ENCODE peak calls at places on chromosome 3, in six cellular contexts. U, W, A, B, X and D are unnamed samples.

GRCh38 chr3:42061711-42062408 is 29.3 kb upstream of the TRAK1 start:
- DNase-seq in B (no peak), U (peak), X (peak), W (peak), A (no peak), D (no peak)

GRCh38 chr3:119279101-119279554 is 15.1 kb upstream of the ARHGAP31 start:
- DNase-seq in A (no peak), X (peak), U (no peak), W (peak), B (peak), D (no peak)

GRCh38 chr3:102238362-102238761 is 196.5 kb upstream of the ZPLD1 start:
- DNase-seq in B (no peak), W (no peak), U (no peak), A (no peak), X (no peak), D (no peak)

GRCh38 chr3:50274371-50275104 is 4.3 kb upstream of the LSMEM2 start:
- DNase-seq in X (peak), B (peak), W (peak), A (peak), U (peak), D (peak)

GRCh38 chr3:122356402-122356801 is 26.6 kb downstream of the MIX23 start:
- DNase-seq in X (peak), A (peak), U (peak), W (no peak), B (no peak), D (no peak)

GRCh38 chr3:192444096-192444790 is 283.1 kb downstream of the FGF12 start:
- DNase-seq in B (peak), U (peak), X (peak), A (peak), W (peak), D (no peak)

GRCh38 chr3:122916580-122916979 is 111.0 kb downstream of the SEMA5B start:
- DNase-seq in X (no peak), A (no peak), W (no peak), U (no peak), B (no peak), D (no peak)

GRCh38 chr3:158703566-158703965 is 28.7 kb downstream of the RARRES1 start:
- DNase-seq in U (no peak), A (no peak), W (no peak), B (no peak), X (no peak), D (no peak)

GRCh38 chr3:14521611-14522010 is 18.5 kb downstream of the GRIP2 start:
- DNase-seq in U (no peak), W (no peak), B (no peak), X (no peak), A (no peak), D (peak)

GRCh38 chr3:170491901-170492300 is 73.2 kb downstream of the CLDN11 start:
- DNase-seq in X (no peak), B (no peak), W (no peak), A (no peak), U (no peak), D (no peak)

GRCh38 chr3:108486910-108487309 is 23.5 kb downstream of the MYH15 start:
- DNase-seq in U (no peak), B (no peak), A (no peak), X (peak), W (no peak), D (no peak)

GRCh38 chr3:42507252-42507651 is 4.8 kb downstream of the VIPR1 start:
- DNase-seq in B (no peak), X (no peak), W (peak), U (no peak), A (no peak), D (no peak)

GRCh38 chr3:8341853-8342252 is 159.8 kb upstream of the LMCD1 start:
- DNase-seq in X (no peak), U (no peak), A (no peak), B (no peak), W (no peak), D (no peak)

GRCh38 chr3:14467723-14468620 is 65.6 kb downstream of the SLC6A6 start:
- DNase-seq in A (peak), B (peak), W (no peak), U (peak), X (peak), D (no peak)

GRCh38 chr3:170425491-170426239 is 7.0 kb downstream of the CLDN11 start:
- DNase-seq in W (no peak), X (peak), U (peak), A (no peak), B (peak), D (no peak)

GRCh38 chr3:126947429-126947828 is 35.5 kb upstream of the PLXNA1 start:
- DNase-seq in B (no peak), X (no peak), W (peak), A (no peak), U (no peak), D (no peak)

GRCh38 chr3:62211675-62212429 is 161.5 kb downstream of the FEZF2 start:
- DNase-seq in B (no peak), A (no peak), W (no peak), U (no peak), X (no peak), D (no peak)

GRCh38 chr3:136818191-136818850 is 605 bp upstream of the SLC35G2 start:
- DNase-seq in W (peak), X (peak), U (peak), B (no peak), A (peak), D (no peak)

GRCh38 chr3:47410801-47411646 is 30.2 kb downstream of the PTPN23 start:
- DNase-seq in B (no peak), A (no peak), W (no peak), X (no peak), U (no peak), D (no peak)

GRCh38 chr3:194250104-194251002 is 100.8 kb downstream of the CPN2 start:
- DNase-seq in B (no peak), X (no peak), U (no peak), W (no peak), A (no peak), D (no peak)

GRCh38 chr3:43892535-43892934 is 201.8 kb downstream of the ABHD5 start:
- DNase-seq in A (no peak), X (no peak), B (no peak), W (no peak), U (no peak), D (no peak)

GRCh38 chr3:308597-309321 is 112.2 kb downstream of the CHL1 start:
- DNase-seq in W (no peak), U (no peak), X (no peak), B (no peak), A (no peak), D (no peak)

GRCh38 chr3:190120161-190121060 is at the start of gene P3H2:
- DNase-seq in U (peak), B (peak), W (peak), X (peak), A (no peak), D (no peak)

GRCh38 chr3:129323651-129324294 is 45.1 kb downstream of the HMCES start:
- DNase-seq in W (no peak), B (no peak), U (peak), A (no peak), X (no peak), D (no peak)

GRCh38 chr3:49351521-49352011 is 6.6 kb downstream of the GPX1 start:
- DNase-seq in A (no peak), U (no peak), B (no peak), X (peak), W (no peak), D (no peak)

GRCh38 chr3:187739561-187740445 is 5.5 kb downstream of the BCL6 start:
- DNase-seq in W (peak), X (peak), U (peak), B (peak), A (peak), D (peak)

GRCh38 chr3:191328383-191328962 is 721 bp upstream of the CCDC50 start:
- DNase-seq in B (peak), A (no peak), U (no peak), X (peak), W (no peak), D (no peak)

GRCh38 chr3:32117324-32117723 is 10.9 kb downstream of the GPD1L start:
- DNase-seq in U (no peak), A (no peak), B (no peak), X (no peak), W (no peak), D (no peak)

GRCh38 chr3:109336272-109336957 is 931 bp downstream of the DPPA4 start:
- DNase-seq in U (no peak), W (peak), A (peak), B (peak), X (no peak), D (no peak)

GRCh38 chr3:134237454-134238145 is 13.1 kb downstream of the RYK start:
- DNase-seq in X (no peak), W (no peak), U (no peak), B (no peak), A (no peak), D (no peak)

GRCh38 chr3:125582707-125583106 is 12.6 kb downstream of the OSBPL11 start:
- DNase-seq in W (no peak), B (no peak), X (peak), U (peak), A (no peak), D (no peak)

GRCh38 chr3:27349832-27350231 is 19.4 kb downstream of the NEK10 start:
- DNase-seq in W (no peak), A (no peak), B (no peak), X (no peak), U (no peak), D (no peak)

GRCh38 chr3:62558549-62559112 is 185.3 kb upstream of the FEZF2 start:
- DNase-seq in U (peak), X (peak), W (no peak), A (no peak), B (peak), D (no peak)

GRCh38 chr3:128385080-128385832 is 81.4 kb downstream of the DNAJB8 start:
- DNase-seq in B (no peak), A (no peak), X (no peak), U (peak), W (peak), D (no peak)